ENCODE peak calls at places on chromosomes 7 and 10, in nine cellular contexts. One of them, this sample, is unnamed.

GRCh38 chr7:48173983-48174382 is 2.7 kb downstream of the ABCA13 start:
- DNase-seq in SK-N-SH: no peak
- DNase-seq in uterus: no peak
- DNase-seq in heart left ventricle: no peak
- DNase-seq in IMR-90: peak; percentile 30
- DNase-seq in osteoblast: peak; percentile 79
- DNase-seq in bronchial epithelial cell: peak; percentile 63
- DNase-seq in body of pancreas: no peak
- DNase-seq in brain microvascular endothelial cell: peak; percentile 56
- DNase-seq in this sample: no peak

GRCh38 chr10:126090911-126091728 is 194.8 kb downstream of the FANK1 start:
- DNase-seq in SK-N-SH: no peak
- DNase-seq in uterus: peak; percentile 62
- DNase-seq in heart left ventricle: no peak
- DNase-seq in IMR-90: peak; percentile 97
- DNase-seq in osteoblast: peak; percentile 89
- DNase-seq in bronchial epithelial cell: peak; percentile 98
- DNase-seq in body of pancreas: no peak
- DNase-seq in brain microvascular endothelial cell: peak; percentile 92
- DNase-seq in this sample: peak; percentile 91

GRCh38 chr7:73809454-73810090 is 21.2 kb upstream of the CLDN4 start:
- DNase-seq in SK-N-SH: peak; percentile 37
- DNase-seq in uterus: no peak
- DNase-seq in heart left ventricle: no peak
- DNase-seq in IMR-90: no peak
- DNase-seq in osteoblast: peak; percentile 88
- DNase-seq in bronchial epithelial cell: peak; percentile 37
- DNase-seq in body of pancreas: no peak
- DNase-seq in brain microvascular endothelial cell: no peak
- DNase-seq in this sample: no peak

GRCh38 chr7:143505845-143506244 is 28.2 kb downstream of the TAS2R41 start:
- DNase-seq in SK-N-SH: no peak
- DNase-seq in uterus: no peak
- DNase-seq in heart left ventricle: no peak
- DNase-seq in IMR-90: no peak
- DNase-seq in osteoblast: no peak
- DNase-seq in bronchial epithelial cell: peak; percentile 27
- DNase-seq in body of pancreas: no peak
- DNase-seq in brain microvascular endothelial cell: no peak
- DNase-seq in this sample: no peak

GRCh38 chr7:30956704-30957103 is 7.0 kb upstream of the GHRHR start:
- DNase-seq in SK-N-SH: no peak
- DNase-seq in uterus: no peak
- DNase-seq in heart left ventricle: no peak
- DNase-seq in IMR-90: no peak
- DNase-seq in osteoblast: no peak
- DNase-seq in bronchial epithelial cell: no peak
- DNase-seq in body of pancreas: no peak
- DNase-seq in brain microvascular endothelial cell: no peak
- DNase-seq in this sample: no peak

GRCh38 chr10:94125856-94126255 is 132.1 kb downstream of the PLCE1 start:
- DNase-seq in SK-N-SH: no peak
- DNase-seq in uterus: no peak
- DNase-seq in heart left ventricle: no peak
- DNase-seq in IMR-90: peak; percentile 94
- DNase-seq in osteoblast: peak; percentile 18
- DNase-seq in bronchial epithelial cell: peak; percentile 59
- DNase-seq in body of pancreas: no peak
- DNase-seq in brain microvascular endothelial cell: peak; percentile 71
- DNase-seq in this sample: no peak

GRCh38 chr10:130443236-130443635 is 307.0 kb downstream of the GLRX3 start:
- DNase-seq in SK-N-SH: no peak
- DNase-seq in uterus: no peak
- DNase-seq in heart left ventricle: no peak
- DNase-seq in IMR-90: no peak
- DNase-seq in osteoblast: no peak
- DNase-seq in bronchial epithelial cell: no peak
- DNase-seq in body of pancreas: no peak
- DNase-seq in brain microvascular endothelial cell: no peak
- DNase-seq in this sample: no peak

GRCh38 chr7:35630573-35630972 is 64.4 kb downstream of the HERPUD2 start:
- DNase-seq in SK-N-SH: no peak
- DNase-seq in uterus: no peak
- DNase-seq in heart left ventricle: no peak
- DNase-seq in IMR-90: peak; percentile 61
- DNase-seq in osteoblast: no peak
- DNase-seq in bronchial epithelial cell: peak; percentile 8
- DNase-seq in body of pancreas: no peak
- DNase-seq in brain microvascular endothelial cell: peak; percentile 12
- DNase-seq in this sample: no peak

GRCh38 chr7:1130021-1130990 is 29.7 kb downstream of the ZFAND2A start:
- DNase-seq in SK-N-SH: peak; percentile 14
- DNase-seq in uterus: no peak
- DNase-seq in heart left ventricle: no peak
- DNase-seq in IMR-90: no peak
- DNase-seq in osteoblast: no peak
- DNase-seq in bronchial epithelial cell: no peak
- DNase-seq in body of pancreas: no peak
- DNase-seq in brain microvascular endothelial cell: no peak
- DNase-seq in this sample: no peak

GRCh38 chr10:52666931-52667330 is 105.7 kb downstream of the MBL2 start:
- DNase-seq in SK-N-SH: no peak
- DNase-seq in uterus: no peak
- DNase-seq in heart left ventricle: no peak
- DNase-seq in IMR-90: no peak
- DNase-seq in osteoblast: no peak
- DNase-seq in bronchial epithelial cell: no peak
- DNase-seq in body of pancreas: no peak
- DNase-seq in brain microvascular endothelial cell: no peak
- DNase-seq in this sample: no peak

GRCh38 chr10:43265799-43266721 is 805 bp downstream of the RASGEF1A start:
- DNase-seq in SK-N-SH: peak; percentile 83
- DNase-seq in uterus: no peak
- DNase-seq in heart left ventricle: no peak
- DNase-seq in IMR-90: no peak
- DNase-seq in osteoblast: peak; percentile 90
- DNase-seq in bronchial epithelial cell: no peak
- DNase-seq in body of pancreas: peak; percentile 74
- DNase-seq in brain microvascular endothelial cell: no peak
- DNase-seq in this sample: no peak
- H3K4me3 ChIP-seq in SK-N-SH: no peak overlapping the region
- H3K4me3 ChIP-seq in uterus: no peak overlapping the region
- H3K4me3 ChIP-seq in heart left ventricle: peak overlapping the region; percentile 14
- H3K4me3 ChIP-seq in IMR-90: no peak overlapping the region
- H3K4me3 ChIP-seq in osteoblast: no peak overlapping the region
- H3K4me3 ChIP-seq in bronchial epithelial cell: no peak overlapping the region
- H3K4me3 ChIP-seq in body of pancreas: no peak overlapping the region
- H3K4me3 ChIP-seq in brain microvascular endothelial cell: no peak overlapping the region
- H3K4me3 ChIP-seq in this sample: peak overlapping the region; percentile 1

DNA sequence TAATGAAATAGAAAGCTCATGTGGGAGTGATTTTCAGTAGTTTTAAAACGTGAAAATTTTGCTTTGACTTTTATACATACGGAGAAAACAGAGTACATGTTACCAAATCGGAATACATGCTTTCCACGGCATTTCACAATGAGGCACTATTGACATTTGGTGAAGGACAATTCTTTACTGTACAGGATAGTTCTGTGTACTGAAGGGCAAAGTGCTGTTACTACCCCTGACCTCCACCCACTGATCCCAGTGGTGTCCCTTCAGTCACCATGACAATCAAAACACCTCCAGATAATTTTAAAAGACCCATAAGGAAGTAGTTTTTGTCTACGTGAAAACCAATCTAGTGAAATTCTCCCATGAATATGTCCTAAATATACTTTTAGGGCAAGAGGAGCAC is 33.1 kb upstream of the ANK3 start:
- DNase-seq in SK-N-SH: no peak
- DNase-seq in uterus: no peak
- DNase-seq in heart left ventricle: no peak
- DNase-seq in IMR-90: no peak
- DNase-seq in osteoblast: no peak
- DNase-seq in bronchial epithelial cell: no peak
- DNase-seq in body of pancreas: no peak
- DNase-seq in brain microvascular endothelial cell: no peak
- DNase-seq in this sample: no peak
- H3K27me3 ChIP-seq in SK-N-SH: no peaks in the 10 kb centered on the region
- H3K27me3 ChIP-seq in uterus: no peaks in the 10 kb centered on the region
- H3K27me3 ChIP-seq in heart left ventricle: no peaks in the 10 kb centered on the region
- H3K27me3 ChIP-seq in IMR-90: no peaks in the 10 kb centered on the region
- H3K27me3 ChIP-seq in osteoblast: no peaks in the 10 kb centered on the region
- H3K27me3 ChIP-seq in bronchial epithelial cell: no peaks in the 10 kb centered on the region
- H3K27me3 ChIP-seq in body of pancreas: no peaks in the 10 kb centered on the region
- H3K27me3 ChIP-seq in brain microvascular endothelial cell: no peaks in the 10 kb centered on the region
- H3K27me3 ChIP-seq in this sample: no peaks in the 10 kb centered on the region

GRCh38 chr7:100192951-100193350 is 15.2 kb downstream of the STAG3 start:
- DNase-seq in SK-N-SH: no peak
- DNase-seq in uterus: no peak
- DNase-seq in heart left ventricle: no peak
- DNase-seq in IMR-90: no peak
- DNase-seq in osteoblast: no peak
- DNase-seq in bronchial epithelial cell: no peak
- DNase-seq in body of pancreas: no peak
- DNase-seq in brain microvascular endothelial cell: no peak
- DNase-seq in this sample: no peak

GRCh38 chr7:100195222-100195621 is 17.5 kb downstream of the STAG3 start:
- DNase-seq in SK-N-SH: no peak
- DNase-seq in uterus: no peak
- DNase-seq in heart left ventricle: no peak
- DNase-seq in IMR-90: no peak
- DNase-seq in osteoblast: no peak
- DNase-seq in bronchial epithelial cell: no peak
- DNase-seq in body of pancreas: no peak
- DNase-seq in brain microvascular endothelial cell: no peak
- DNase-seq in this sample: no peak

GRCh38 chr7:100189061-100189460 is 11.3 kb downstream of the STAG3 start:
- DNase-seq in SK-N-SH: no peak
- DNase-seq in uterus: no peak
- DNase-seq in heart left ventricle: no peak
- DNase-seq in IMR-90: no peak
- DNase-seq in osteoblast: no peak
- DNase-seq in bronchial epithelial cell: no peak
- DNase-seq in body of pancreas: no peak
- DNase-seq in brain microvascular endothelial cell: no peak
- DNase-seq in this sample: no peak

GRCh38 chr7:100191775-100192174 is 14.1 kb downstream of the STAG3 start:
- DNase-seq in SK-N-SH: no peak
- DNase-seq in uterus: no peak
- DNase-seq in heart left ventricle: no peak
- DNase-seq in IMR-90: peak; percentile 78
- DNase-seq in osteoblast: no peak
- DNase-seq in bronchial epithelial cell: peak; percentile 40
- DNase-seq in body of pancreas: no peak
- DNase-seq in brain microvascular endothelial cell: peak; percentile 31
- DNase-seq in this sample: no peak

DNA sequence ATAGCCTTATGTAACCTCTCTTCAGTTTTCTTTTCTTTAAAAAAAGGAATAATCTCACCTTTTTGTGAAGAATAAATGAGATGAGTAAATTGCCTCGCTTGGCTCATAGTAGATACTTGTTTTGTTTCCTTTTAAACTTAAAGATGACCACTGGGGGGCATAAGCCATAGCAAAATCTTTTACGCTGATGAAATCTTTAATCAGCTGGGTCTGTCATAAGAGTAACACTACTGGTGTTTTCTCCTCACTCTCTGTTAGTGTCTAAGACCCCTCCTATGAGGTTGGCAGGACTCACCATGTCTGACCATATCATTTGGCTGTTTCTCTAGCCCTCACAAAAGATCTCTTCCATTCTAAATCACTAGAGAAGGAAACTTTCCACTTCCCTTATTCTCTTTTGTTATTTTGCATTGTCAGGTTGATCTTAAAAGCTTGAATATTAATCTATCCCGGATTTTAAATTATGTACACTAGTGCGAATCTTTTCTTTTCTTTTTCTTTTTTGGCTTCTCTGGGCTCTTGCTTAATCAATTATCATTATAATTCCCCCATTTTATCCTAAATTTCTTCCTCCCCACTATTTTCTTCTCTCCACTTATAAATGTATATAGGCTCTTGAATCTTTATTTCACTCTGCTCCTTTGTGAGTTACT is 12.5 kb downstream of the STAG3 start:
- DNase-seq in SK-N-SH: peak; percentile 23
- DNase-seq in uterus: no peak
- DNase-seq in heart left ventricle: no peak
- DNase-seq in IMR-90: peak; percentile 62
- DNase-seq in osteoblast: no peak
- DNase-seq in bronchial epithelial cell: peak; percentile 39
- DNase-seq in body of pancreas: no peak
- DNase-seq in brain microvascular endothelial cell: peak; percentile 20
- DNase-seq in this sample: no peak
- TF ChIP-seq CTCF in SK-N-SH: peak; percentile 67
- TF ChIP-seq CTCF in uterus: peak; percentile 20
- TF ChIP-seq CTCF in heart left ventricle: no peak
- TF ChIP-seq CTCF in IMR-90: peak; percentile 57
- TF ChIP-seq CTCF in osteoblast: peak; percentile 50
- TF ChIP-seq CTCF in bronchial epithelial cell: peak; percentile 13
- TF ChIP-seq CTCF in body of pancreas: peak; percentile 35
- TF ChIP-seq CTCF in brain microvascular endothelial cell: peak; percentile 30
- TF ChIP-seq CTCF in this sample: no peak

GRCh38 chr7:18293759-18294158 is 201.8 kb upstream of the HDAC9 start:
- DNase-seq in SK-N-SH: no peak
- DNase-seq in uterus: no peak
- DNase-seq in heart left ventricle: no peak
- DNase-seq in IMR-90: no peak
- DNase-seq in osteoblast: no peak
- DNase-seq in bronchial epithelial cell: no peak
- DNase-seq in body of pancreas: no peak
- DNase-seq in brain microvascular endothelial cell: no peak
- DNase-seq in this sample: no peak

GRCh38 chr7:18290865-18291264 is 204.7 kb upstream of the HDAC9 start:
- DNase-seq in SK-N-SH: no peak
- DNase-seq in uterus: no peak
- DNase-seq in heart left ventricle: no peak
- DNase-seq in IMR-90: no peak
- DNase-seq in osteoblast: no peak
- DNase-seq in bronchial epithelial cell: no peak
- DNase-seq in body of pancreas: no peak
- DNase-seq in brain microvascular endothelial cell: no peak
- DNase-seq in this sample: no peak

GRCh38 chr7:18294408-18294807 is 201.1 kb upstream of the HDAC9 start:
- DNase-seq in SK-N-SH: no peak
- DNase-seq in uterus: no peak
- DNase-seq in heart left ventricle: no peak
- DNase-seq in IMR-90: no peak
- DNase-seq in osteoblast: no peak
- DNase-seq in bronchial epithelial cell: no peak
- DNase-seq in body of pancreas: no peak
- DNase-seq in brain microvascular endothelial cell: no peak
- DNase-seq in this sample: no peak

GRCh38 chr7:18290223-18290622 is 205.3 kb upstream of the HDAC9 start:
- DNase-seq in SK-N-SH: no peak
- DNase-seq in uterus: no peak
- DNase-seq in heart left ventricle: no peak
- DNase-seq in IMR-90: no peak
- DNase-seq in osteoblast: no peak
- DNase-seq in bronchial epithelial cell: no peak
- DNase-seq in body of pancreas: no peak
- DNase-seq in brain microvascular endothelial cell: no peak
- DNase-seq in this sample: no peak

DNA sequence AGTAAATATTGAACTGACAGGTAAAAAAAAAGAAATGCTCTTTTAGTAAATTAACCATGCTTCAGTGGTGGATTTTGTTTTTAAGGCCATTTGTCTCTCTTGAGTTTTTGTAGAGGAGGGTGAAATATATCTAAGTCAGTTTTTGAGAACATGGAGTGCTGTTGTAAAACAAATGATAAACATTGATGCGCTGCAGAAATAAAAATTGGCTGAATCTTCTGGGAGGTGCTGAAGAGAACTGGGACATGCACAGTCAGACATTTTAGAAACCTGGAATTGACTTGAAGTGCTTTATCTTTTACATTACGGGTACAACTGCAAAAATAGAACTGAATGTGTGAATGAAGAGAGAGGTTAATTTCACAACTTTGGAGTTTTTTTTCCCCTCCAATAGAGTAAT is 203.0 kb upstream of the HDAC9 start:
- DNase-seq in SK-N-SH: no peak
- DNase-seq in uterus: no peak
- DNase-seq in heart left ventricle: no peak
- DNase-seq in IMR-90: no peak
- DNase-seq in osteoblast: no peak
- DNase-seq in bronchial epithelial cell: no peak
- DNase-seq in body of pancreas: no peak
- DNase-seq in brain microvascular endothelial cell: no peak
- DNase-seq in this sample: no peak
- H3K4me3 ChIP-seq in SK-N-SH: no peak overlapping the region
- H3K4me3 ChIP-seq in uterus: no peak overlapping the region
- H3K4me3 ChIP-seq in heart left ventricle: no peak overlapping the region
- H3K4me3 ChIP-seq in IMR-90: no peak overlapping the region
- H3K4me3 ChIP-seq in osteoblast: no peak overlapping the region
- H3K4me3 ChIP-seq in bronchial epithelial cell: no peak overlapping the region
- H3K4me3 ChIP-seq in body of pancreas: no peak overlapping the region
- H3K4me3 ChIP-seq in brain microvascular endothelial cell: no peak overlapping the region
- H3K4me3 ChIP-seq in this sample: no peak overlapping the region